ENCODE peak calls at places on chromosomes 6 and 20, in five cellular contexts. E, D, W, K and F are unnamed samples.

GRCh38 chr6:61210549-61210948 is 1075.5 kb downstream of the KHDRBS2 start:
- DNase-seq in W (no peak), E (no peak), D (no peak), K (no peak), F (no peak)

GRCh38 chr6:70663881-70664466 is 3.7 kb upstream of the SMAP1 start:
- DNase-seq in E (no peak), K (no peak), D (no peak), W (no peak), F (no peak)

GRCh38 chr6:31940256-31940664 is 5.6 kb upstream of the CFB start:
- DNase-seq in D (no peak), W (peak; percentile 31), E (peak; percentile 9), K (no peak), F (no peak)

GRCh38 chr20:61173966-61174725 is 77.9 kb upstream of the CDH4 start:
- DNase-seq in K (no peak), E (no peak), D (no peak), W (peak; percentile 72), F (no peak)

GRCh38 chr6:98808522-98809210 is 25.7 kb upstream of the POU3F2 start:
- DNase-seq in W (peak; percentile 76), K (no peak), D (no peak), E (no peak), F (no peak)

GRCh38 chr6:36746251-36746650 is 48.6 kb downstream of the RAB44 start:
- DNase-seq in W (no peak), E (no peak), D (no peak), K (no peak), F (no peak)

GRCh38 chr20:61786230-61786629 is 279.5 kb downstream of the TAF4 start:
- DNase-seq in W (no peak), D (no peak), E (peak; percentile 10), K (no peak), F (no peak)

GRCh38 chr20:43043887-43044286 is 145.8 kb downstream of the PTPRT start:
- DNase-seq in D (no peak), E (no peak), K (no peak), W (no peak), F (no peak)

GRCh38 chr6:68040780-68041179 is 594.3 kb upstream of the ADGRB3 start:
- DNase-seq in E (no peak), W (no peak), D (no peak), K (no peak), F (no peak)

GRCh38 chr20:18412202-18412901 is 54.5 kb downstream of the DZANK1 start:
- DNase-seq in K (no peak), D (no peak), W (no peak), E (no peak), F (no peak)

GRCh38 chr20:18856873-18857272 is 43.3 kb downstream of the SCP2D1 start:
- DNase-seq in D (no peak), W (no peak), E (no peak), K (no peak), F (no peak)

GRCh38 chr20:22805219-22805618 is 220.8 kb upstream of the FOXA2 start:
- DNase-seq in D (peak; percentile 33), W (peak; percentile 84), K (peak; percentile 41), E (no peak), F (no peak)

GRCh38 chr6:144264270-144265060 is 20.7 kb upstream of the UTRN start:
- DNase-seq in K (peak; percentile 88), D (peak; percentile 64), E (no peak), W (peak; percentile 95), F (no peak)

GRCh38 chr6:33249732-33250625 is 21.7 kb downstream of the VPS52 start:
- DNase-seq in D (no peak), W (peak; percentile 84), E (no peak), K (peak; percentile 52), F (peak; percentile 78)

GRCh38 chr6:150631283-150631981 is 31.7 kb downstream of the PLEKHG1 start:
- DNase-seq in K (no peak), E (no peak), W (no peak), D (no peak), F (no peak)

GRCh38 chr6:28633445-28634215 is 107.9 kb downstream of the GPX5 start:
- DNase-seq in E (no peak), K (no peak), W (no peak), D (no peak), F (no peak)

GRCh38 chr6:27840572-27840971 is 71.6 kb downstream of the OR2B2 start:
- DNase-seq in E (no peak), K (no peak), W (no peak), D (no peak), F (no peak)

GRCh38 chr6:25397406-25397805 is 118.2 kb downstream of the CARMIL1 start:
- DNase-seq in E (no peak), W (no peak), K (no peak), D (no peak), F (no peak)

GRCh38 chr6:131083687-131084086 is 20.6 kb upstream of the EPB41L2 start:
- DNase-seq in E (no peak), W (peak; percentile 59), K (no peak), D (no peak), F (no peak)

GRCh38 chr6:54109611-54110010 is 1.6 kb upstream of the MLIP start:
- DNase-seq in E (no peak), K (no peak), D (no peak), W (no peak), F (no peak)

GRCh38 chr6:41548841-41549642 is 2.9 kb downstream of the FOXP4 start:
- DNase-seq in E (no peak), D (no peak), K (no peak), W (no peak), F (no peak)

GRCh38 chr6:8075185-8075584 is 11.0 kb upstream of the BLOC1S5 start:
- DNase-seq in E (no peak), W (no peak), D (no peak), K (no peak), F (no peak)

GRCh38 chr6:15444881-15445280 is 199.0 kb downstream of the JARID2 start:
- DNase-seq in K (no peak), W (no peak), D (no peak), E (no peak), F (no peak)

GRCh38 chr6:47587503-47587902 is 109.9 kb downstream of the CD2AP start:
- DNase-seq in E (no peak), D (no peak), W (peak; percentile 62), K (no peak), F (no peak)

GRCh38 chr20:20520776-20521175 is 152.9 kb downstream of the INSM1 start:
- DNase-seq in K (no peak), W (peak; percentile 69), D (no peak), E (no peak), F (no peak)

GRCh38 chr6:322205-322930 is 30.1 kb downstream of the DUSP22 start:
- DNase-seq in K (no peak), W (no peak), E (peak; percentile 29), D (no peak), F (peak; percentile 68)

GRCh38 chr6:45001663-45002062 is 326.5 kb upstream of the RUNX2 start:
- DNase-seq in K (no peak), W (no peak), D (no peak), E (no peak), F (no peak)

GRCh38 chr20:39069976-39070375 is 107.8 kb downstream of the DHX35 start:
- DNase-seq in D (no peak), K (no peak), W (no peak), E (no peak), F (no peak)

GRCh38 chr6:85191656-85192055 is 258.2 kb upstream of the NT5E start:
- DNase-seq in K (peak; percentile 19), W (peak; percentile 31), E (no peak), D (no peak), F (no peak)

GRCh38 chr6:55964136-55964535 is 88.7 kb upstream of the BMP5 start:
- DNase-seq in D (no peak), K (no peak), W (no peak), E (no peak), F (no peak)

GRCh38 chr6:161941565-161941964 is 667.7 kb upstream of the AGPAT4 start:
- DNase-seq in D (no peak), W (no peak), E (no peak), K (no peak), F (no peak)

GRCh38 chr6:27706431-27706830 is 205.8 kb downstream of the OR2B2 start:
- DNase-seq in D (no peak), E (no peak), W (no peak), K (no peak), F (no peak)

GRCh38 chr6:3966426-3966825 is 112.5 kb downstream of the FAM217A start:
- DNase-seq in K (no peak), E (no peak), D (no peak), W (no peak), F (no peak)
- H3K4me3 ChIP-seq in K (no peak overlapping the region), E (no peak overlapping the region), D (no peak overlapping the region), W (no peak overlapping the region), F (no peak overlapping the region)

DNA sequence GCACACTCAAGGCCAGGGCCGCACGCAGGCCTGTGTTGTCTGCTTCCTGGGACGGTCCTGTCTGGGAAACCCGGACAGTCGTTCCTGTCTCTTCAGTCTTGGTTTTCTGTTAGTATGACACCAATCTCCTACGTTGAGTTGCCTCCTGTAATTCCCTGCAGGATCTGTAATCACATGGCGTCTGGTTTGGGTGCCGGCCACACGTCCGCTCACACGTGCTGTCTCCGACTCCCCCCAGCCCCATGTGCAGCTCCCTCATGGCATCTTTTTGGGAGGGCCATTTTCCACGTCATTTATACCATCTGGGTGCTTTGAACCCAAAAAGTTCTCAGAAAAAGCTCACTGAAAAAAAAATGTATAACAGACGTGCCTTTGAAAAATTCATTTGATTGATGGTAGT is 23.2 kb downstream of the DLL1 start:
- DNase-seq in K (no peak), E (no peak), D (no peak), W (no peak), F (no peak)
- H3K27ac ChIP-seq in K (no peak overlapping the region), E (no peak overlapping the region), D (no peak overlapping the region), W (no peak overlapping the region), F (no peak overlapping the region)

GRCh38 chr20:58112017-58112781 is 116.3 kb downstream of the ANKRD60 start:
- DNase-seq in K (no peak), W (peak; percentile 86), E (no peak), D (peak; percentile 53), F (peak; percentile 43)
- TF ChIP-seq CTCF in K (no peak), W (no peak), E (no peak), D (no peak), F (no peak)

DNA sequence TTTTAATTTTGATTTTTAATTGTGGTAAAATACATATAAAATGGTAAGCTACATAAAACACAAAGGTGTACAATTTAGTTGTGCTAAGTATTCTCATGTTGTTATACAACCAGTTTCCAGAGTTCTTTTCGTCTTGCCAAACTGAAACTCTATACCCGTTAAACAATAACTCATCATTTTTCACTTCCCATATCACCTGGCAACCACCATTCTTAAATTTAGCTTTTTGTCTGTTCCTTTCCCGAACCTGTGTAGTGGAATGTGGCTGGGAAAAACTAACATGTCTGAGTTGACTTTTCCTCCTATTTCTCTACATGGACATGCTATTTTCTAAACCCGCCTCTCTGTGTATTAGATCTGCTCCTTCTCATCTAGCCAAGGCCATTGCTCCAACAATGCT is 27.6 kb downstream of the RPRD1B start:
- DNase-seq in W (no peak), D (no peak), E (no peak), K (no peak), F (no peak)
- H3K4me3 ChIP-seq in W (no peak overlapping the region), D (no peak overlapping the region), E (no peak overlapping the region), K (no peak overlapping the region), F (no peak overlapping the region)